ENCODE peak calls at places on chromosomes 13 and 19, in ten cellular contexts. One of them, this sample, is unnamed.

GRCh38 chr19:33226550-33227241 is 1.0 kb upstream of the SLC7A10 start:
- DNase-seq in GM23248: peak
- DNase-seq in H1: peak
- DNase-seq in mammary epithelial cell: no peak
- DNase-seq in PC-9: no peak
- DNase-seq in GM23338: peak
- DNase-seq in neural progenitor cell: peak
- DNase-seq in PC-3: no peak
- DNase-seq in HCT116: no peak
- DNase-seq in hepatocyte: peak
- DNase-seq in this sample: peak

GRCh38 chr13:109131698-109132257 is 502.4 kb downstream of the MYO16 start:
- DNase-seq in GM23248: peak
- DNase-seq in neural progenitor cell: no peak
- DNase-seq in GM23338: peak
- DNase-seq in HCT116: no peak
- DNase-seq in mammary epithelial cell: no peak
- DNase-seq in hepatocyte: peak
- DNase-seq in PC-9: no peak
- DNase-seq in PC-3: no peak
- DNase-seq in H1: no peak
- DNase-seq in this sample: peak

GRCh38 chr13:44364601-44365000 is 9.0 kb upstream of the SERP2 start:
- DNase-seq in neural progenitor cell: peak
- DNase-seq in PC-9: peak
- DNase-seq in PC-3: peak
- DNase-seq in GM23248: peak
- DNase-seq in hepatocyte: no peak
- DNase-seq in GM23338: no peak
- DNase-seq in H1: no peak
- DNase-seq in HCT116: peak
- DNase-seq in mammary epithelial cell: peak
- DNase-seq in this sample: peak

GRCh38 chr19:28067882-28068281 is 1145.1 kb downstream of the UQCRFS1 start:
- DNase-seq in PC-9: no peak
- DNase-seq in hepatocyte: no peak
- DNase-seq in PC-3: no peak
- DNase-seq in H1: no peak
- DNase-seq in mammary epithelial cell: no peak
- DNase-seq in GM23248: no peak
- DNase-seq in GM23338: no peak
- DNase-seq in neural progenitor cell: no peak
- DNase-seq in HCT116: no peak
- DNase-seq in this sample: no peak

GRCh38 chr13:80965097-80965496 is 624.2 kb upstream of the SPRY2 start:
- DNase-seq in H1: no peak
- DNase-seq in GM23338: no peak
- DNase-seq in mammary epithelial cell: no peak
- DNase-seq in GM23248: no peak
- DNase-seq in HCT116: no peak
- DNase-seq in PC-9: no peak
- DNase-seq in PC-3: no peak
- DNase-seq in neural progenitor cell: no peak
- DNase-seq in hepatocyte: no peak
- DNase-seq in this sample: no peak

GRCh38 chr19:40278361-40279045 is 6.6 kb downstream of the AKT2 start:
- DNase-seq in PC-9: no peak
- DNase-seq in hepatocyte: no peak
- DNase-seq in GM23338: no peak
- DNase-seq in HCT116: no peak
- DNase-seq in GM23248: peak
- DNase-seq in mammary epithelial cell: no peak
- DNase-seq in PC-3: no peak
- DNase-seq in neural progenitor cell: no peak
- DNase-seq in H1: no peak
- DNase-seq in this sample: no peak

GRCh38 chr13:39910833-39911232 is 255.4 kb downstream of the COG6 start:
- DNase-seq in GM23248: no peak
- DNase-seq in GM23338: no peak
- DNase-seq in mammary epithelial cell: peak
- DNase-seq in PC-3: no peak
- DNase-seq in PC-9: no peak
- DNase-seq in neural progenitor cell: no peak
- DNase-seq in hepatocyte: no peak
- DNase-seq in HCT116: no peak
- DNase-seq in H1: no peak
- DNase-seq in this sample: peak

GRCh38 chr13:76696370-76696769 is 189.8 kb downstream of the KCTD12 start:
- DNase-seq in GM23248: peak
- DNase-seq in H1: no peak
- DNase-seq in GM23338: no peak
- DNase-seq in HCT116: no peak
- DNase-seq in PC-9: no peak
- DNase-seq in mammary epithelial cell: no peak
- DNase-seq in hepatocyte: peak
- DNase-seq in PC-3: no peak
- DNase-seq in neural progenitor cell: no peak
- DNase-seq in this sample: no peak

GRCh38 chr13:52806029-52806428 is 42.4 kb downstream of the PCDH8 start:
- DNase-seq in mammary epithelial cell: no peak
- DNase-seq in hepatocyte: no peak
- DNase-seq in PC-3: no peak
- DNase-seq in H1: no peak
- DNase-seq in PC-9: no peak
- DNase-seq in neural progenitor cell: no peak
- DNase-seq in HCT116: no peak
- DNase-seq in GM23338: no peak
- DNase-seq in GM23248: no peak
- DNase-seq in this sample: no peak

GRCh38 chr19:31656507-31656906 is 307.3 kb upstream of the TSHZ3 start:
- DNase-seq in PC-3: no peak
- DNase-seq in GM23248: no peak
- DNase-seq in H1: no peak
- DNase-seq in HCT116: no peak
- DNase-seq in PC-9: no peak
- DNase-seq in GM23338: no peak
- DNase-seq in mammary epithelial cell: no peak
- DNase-seq in neural progenitor cell: no peak
- DNase-seq in hepatocyte: no peak
- DNase-seq in this sample: no peak

DNA sequence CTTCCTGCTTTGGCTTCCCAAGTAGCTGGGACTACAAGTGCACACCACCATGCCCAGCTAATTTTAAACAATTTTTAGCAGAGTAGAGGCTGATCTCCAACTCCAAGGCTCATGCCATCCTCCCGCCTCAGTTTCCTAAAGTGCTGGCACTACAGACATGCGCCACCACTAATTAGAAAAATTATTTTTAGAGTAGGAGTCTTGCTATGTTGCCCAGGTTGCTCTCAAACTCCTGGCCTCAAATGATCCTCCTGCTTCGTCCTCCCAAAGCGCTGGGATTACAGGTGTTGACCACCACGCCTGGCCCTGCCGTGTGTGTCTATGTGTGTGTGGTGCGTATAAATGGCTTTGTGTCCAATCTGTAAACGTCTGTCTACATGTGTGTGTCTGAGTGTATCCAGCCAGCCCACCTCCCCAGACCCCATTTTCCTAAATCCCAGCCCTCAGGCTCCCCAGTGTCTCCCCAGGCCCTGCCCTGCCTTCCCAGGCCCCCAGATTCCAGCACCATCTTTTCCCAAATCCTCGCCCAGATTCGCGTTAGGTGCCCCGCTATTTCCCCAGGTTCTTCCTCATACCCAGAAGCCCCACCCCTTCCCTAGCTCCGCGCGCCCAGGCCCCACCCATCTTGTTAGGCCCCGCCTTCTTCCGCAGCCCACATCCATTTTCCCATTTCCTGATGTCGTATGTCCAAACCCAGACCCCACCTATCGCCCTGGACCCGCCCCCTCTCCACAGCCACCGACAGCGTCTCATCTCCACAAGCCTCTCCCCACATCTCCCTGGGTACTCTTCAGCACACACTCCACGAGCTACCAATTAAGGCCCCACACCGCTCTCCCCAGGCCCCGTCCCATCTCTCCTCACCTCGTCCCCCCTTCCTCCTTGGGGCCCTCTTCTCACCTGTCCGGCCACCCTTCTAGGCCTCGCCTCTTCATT is 24.9 kb downstream of the SLC8A2 start:
- DNase-seq in PC-3: peak
- DNase-seq in hepatocyte: peak
- DNase-seq in HCT116: peak
- DNase-seq in GM23338: peak
- DNase-seq in neural progenitor cell: peak
- DNase-seq in PC-9: peak
- DNase-seq in H1: peak
- DNase-seq in GM23248: peak
- DNase-seq in mammary epithelial cell: peak
- DNase-seq in this sample: no peak
- TF ChIP-seq EZH2 in PC-3: no peak
- TF ChIP-seq EZH2 in hepatocyte: no peak
- TF ChIP-seq EZH2 in HCT116: no peak
- TF ChIP-seq EZH2 in GM23338: no peak
- TF ChIP-seq EZH2 in neural progenitor cell: no peak
- TF ChIP-seq EZH2 in PC-9: no peak
- TF ChIP-seq EZH2 in H1: no peak
- TF ChIP-seq EZH2 in GM23248: no peak
- TF ChIP-seq EZH2 in mammary epithelial cell: no peak
- TF ChIP-seq EZH2 in this sample: no peak

GRCh38 chr19:35960432-35960972 is 24.3 kb downstream of the LRFN3 start:
- DNase-seq in HCT116: no peak
- DNase-seq in H1: no peak
- DNase-seq in PC-3: no peak
- DNase-seq in PC-9: no peak
- DNase-seq in neural progenitor cell: no peak
- DNase-seq in GM23248: no peak
- DNase-seq in GM23338: no peak
- DNase-seq in mammary epithelial cell: no peak
- DNase-seq in hepatocyte: no peak
- DNase-seq in this sample: no peak

GRCh38 chr19:35958660-35959039 is 22.5 kb downstream of the LRFN3 start:
- DNase-seq in H1: no peak
- DNase-seq in neural progenitor cell: no peak
- DNase-seq in hepatocyte: no peak
- DNase-seq in GM23248: no peak
- DNase-seq in GM23338: peak
- DNase-seq in PC-3: no peak
- DNase-seq in HCT116: no peak
- DNase-seq in PC-9: no peak
- DNase-seq in mammary epithelial cell: no peak
- DNase-seq in this sample: no peak

GRCh38 chr19:35959968-35960320 is 23.8 kb downstream of the LRFN3 start:
- DNase-seq in GM23338: peak
- DNase-seq in hepatocyte: no peak
- DNase-seq in mammary epithelial cell: no peak
- DNase-seq in PC-9: no peak
- DNase-seq in PC-3: no peak
- DNase-seq in neural progenitor cell: no peak
- DNase-seq in H1: peak
- DNase-seq in HCT116: no peak
- DNase-seq in GM23248: no peak
- DNase-seq in this sample: no peak

GRCh38 chr19:35955881-35956634 is 19.9 kb downstream of the LRFN3 start:
- DNase-seq in mammary epithelial cell: no peak
- DNase-seq in GM23248: no peak
- DNase-seq in GM23338: no peak
- DNase-seq in H1: no peak
- DNase-seq in neural progenitor cell: no peak
- DNase-seq in HCT116: no peak
- DNase-seq in PC-9: no peak
- DNase-seq in hepatocyte: no peak
- DNase-seq in PC-3: no peak
- DNase-seq in this sample: no peak

GRCh38 chr19:35959040-35959967 is 23.1 kb downstream of the LRFN3 start:
- DNase-seq in GM23338: peak
- DNase-seq in neural progenitor cell: peak
- DNase-seq in HCT116: no peak
- DNase-seq in PC-9: no peak
- DNase-seq in mammary epithelial cell: no peak
- DNase-seq in H1: peak
- DNase-seq in PC-3: no peak
- DNase-seq in GM23248: peak
- DNase-seq in hepatocyte: peak
- DNase-seq in this sample: no peak
- TF ChIP-seq EZH2 in GM23338: no peak
- TF ChIP-seq EZH2 in neural progenitor cell: peak
- TF ChIP-seq EZH2 in HCT116: no peak
- TF ChIP-seq EZH2 in PC-9: no peak
- TF ChIP-seq EZH2 in mammary epithelial cell: peak
- TF ChIP-seq EZH2 in H1: peak
- TF ChIP-seq EZH2 in PC-3: no peak
- TF ChIP-seq EZH2 in GM23248: no peak
- TF ChIP-seq EZH2 in hepatocyte: peak
- TF ChIP-seq EZH2 in this sample: no peak

GRCh38 chr19:442085-442484 is 18.7 kb downstream of the SHC2 start:
- DNase-seq in H1: no peak
- DNase-seq in neural progenitor cell: no peak
- DNase-seq in HCT116: no peak
- DNase-seq in GM23338: no peak
- DNase-seq in PC-9: no peak
- DNase-seq in hepatocyte: no peak
- DNase-seq in mammary epithelial cell: no peak
- DNase-seq in PC-3: no peak
- DNase-seq in GM23248: no peak
- DNase-seq in this sample: no peak
- TF ChIP-seq EZH2 in H1: no peak
- TF ChIP-seq EZH2 in neural progenitor cell: no peak
- TF ChIP-seq EZH2 in HCT116: no peak
- TF ChIP-seq EZH2 in GM23338: no peak
- TF ChIP-seq EZH2 in PC-9: no peak
- TF ChIP-seq EZH2 in hepatocyte: no peak
- TF ChIP-seq EZH2 in mammary epithelial cell: no peak
- TF ChIP-seq EZH2 in PC-3: no peak
- TF ChIP-seq EZH2 in GM23248: no peak
- TF ChIP-seq EZH2 in this sample: no peak

DNA sequence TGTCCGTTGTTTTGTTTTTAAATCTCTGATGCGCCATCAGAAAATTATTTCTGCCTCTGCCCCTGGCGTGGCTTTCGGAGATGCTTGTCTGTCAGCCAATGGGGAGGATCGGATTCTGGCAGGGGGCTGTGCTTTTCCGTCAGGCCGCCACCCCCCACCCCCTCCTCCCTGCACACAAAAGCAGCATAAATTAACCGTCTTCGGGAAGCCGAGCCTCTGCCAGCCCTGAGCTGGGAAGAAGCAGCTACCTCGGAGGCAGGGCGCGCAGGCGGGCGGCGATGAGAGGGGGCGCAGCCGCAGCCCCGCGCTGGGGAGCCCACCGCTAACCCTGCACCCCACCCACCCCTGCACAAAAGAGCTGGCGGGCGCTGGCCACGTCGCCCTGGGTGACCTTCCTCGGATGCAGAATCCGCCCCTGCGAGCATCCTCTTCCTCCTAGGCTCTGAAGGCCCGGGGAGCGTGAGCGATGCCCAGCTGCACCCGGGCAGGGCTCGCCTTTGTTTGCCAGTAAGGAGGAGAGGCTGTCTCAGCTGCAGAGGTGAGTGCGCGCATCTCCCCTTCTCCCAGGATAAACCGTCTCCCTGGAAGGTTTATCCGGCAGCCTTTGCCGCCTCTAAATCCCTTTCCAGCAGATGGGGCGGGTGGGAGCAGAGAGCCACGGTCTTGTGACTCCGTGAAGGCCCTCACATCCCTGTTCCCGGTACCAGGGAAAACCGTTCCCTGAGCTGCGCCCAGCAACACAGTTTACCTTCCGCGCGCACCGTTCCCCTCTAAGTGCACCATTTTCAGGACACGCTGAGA is at the start of gene ATCAY:
- DNase-seq in GM23248: no peak
- DNase-seq in HCT116: no peak
- DNase-seq in PC-3: no peak
- DNase-seq in H1: peak
- DNase-seq in PC-9: no peak
- DNase-seq in hepatocyte: no peak
- DNase-seq in mammary epithelial cell: no peak
- DNase-seq in neural progenitor cell: peak
- DNase-seq in GM23338: peak
- DNase-seq in this sample: no peak
- TF ChIP-seq EZH2 in GM23248: no peak
- TF ChIP-seq EZH2 in HCT116: no peak
- TF ChIP-seq EZH2 in PC-3: no peak
- TF ChIP-seq EZH2 in H1: no peak
- TF ChIP-seq EZH2 in PC-9: no peak
- TF ChIP-seq EZH2 in hepatocyte: peak
- TF ChIP-seq EZH2 in mammary epithelial cell: peak
- TF ChIP-seq EZH2 in neural progenitor cell: peak
- TF ChIP-seq EZH2 in GM23338: no peak
- TF ChIP-seq EZH2 in this sample: peak